ENCODE peak calls at places on chromosomes 16 and 17, in seven cellular contexts. G is hepatocyte; F is stimulated activated CD4-positive, alpha-beta T cell treated with anti-CD3 and anti-CD28 coated beads, Interleukin-2, amount 100 ng/mL, for 48 hours; A is RWPE1; S is nucleus accumbens; L is thyroid gland; U is SK-N-DZ. I is an unnamed sample.

GRCh38 chr16:75239463-75240122 is 11.8 kb downstream of the BCAR1 start:
- DNase-seq in S (no peak), U (no peak), G (no peak), L (no peak), A (no peak), F (no peak), I (no peak)

GRCh38 chr17:7650509-7651096 is at the start of gene ATP1B2:
- DNase-seq in U (peak), A (peak), F (peak), L (peak), G (peak), S (no peak), I (peak)

GRCh38 chr17:19716108-19717030 is at the start of gene SLC47A2:
- DNase-seq in L (peak), U (no peak), F (no peak), S (no peak), A (no peak), G (no peak), I (peak)

GRCh38 chr17:55601874-55602364 is 90.7 kb upstream of the SMIM36 start:
- DNase-seq in A (peak), G (peak), L (peak), F (peak), S (no peak), U (peak), I (peak)

GRCh38 chr17:1557355-1558095 is 5.1 kb downstream of the PITPNA start:
- DNase-seq in L (no peak), U (no peak), F (no peak), A (no peak), G (peak), S (no peak), I (no peak)

GRCh38 chr17:63550816-63551639 is 751 bp downstream of the DCAF7 start:
- DNase-seq in F (no peak), S (no peak), L (no peak), A (peak), G (peak), U (peak), I (no peak)

GRCh38 chr16:30063893-30064745 is 1.4 kb upstream of the ALDOA start:
- DNase-seq in L (peak), A (no peak), F (peak), G (peak), S (peak), U (peak), I (peak)

GRCh38 chr17:59496178-59496577 is 69.2 kb upstream of the DHX40 start:
- DNase-seq in S (no peak), U (no peak), G (no peak), F (no peak), L (no peak), A (no peak), I (no peak)

GRCh38 chr17:4497101-4497824 is 1.4 kb upstream of the SPNS2 start:
- DNase-seq in U (no peak), F (no peak), S (no peak), A (peak), L (peak), G (no peak), I (no peak)

GRCh38 chr16:17222756-17223411 is 247.9 kb downstream of the XYLT1 start:
- DNase-seq in G (no peak), S (no peak), F (no peak), A (no peak), U (no peak), L (peak), I (no peak)

GRCh38 chr16:89183975-89184684 is 12.6 kb downstream of the CDH15 start:
- DNase-seq in A (no peak), S (no peak), F (no peak), U (no peak), L (no peak), G (no peak), I (no peak)

GRCh38 chr17:71496552-71496951 is 624.3 kb upstream of the SOX9 start:
- DNase-seq in A (no peak), U (no peak), F (no peak), S (no peak), G (no peak), L (no peak), I (no peak)

GRCh38 chr17:4711671-4712111 is 1.3 kb downstream of the ARRB2 start:
- DNase-seq in A (no peak), U (no peak), L (no peak), F (no peak), S (no peak), G (no peak), I (no peak)

GRCh38 chr16:74249281-74249680 is 47.3 kb upstream of the PSMD7 start:
- DNase-seq in S (no peak), F (no peak), G (no peak), U (no peak), L (no peak), A (no peak), I (no peak)

GRCh38 chr16:51434567-51435198 is 283.6 kb upstream of the SALL1 start:
- DNase-seq in F (no peak), L (no peak), S (no peak), A (no peak), G (no peak), U (no peak), I (no peak)

GRCh38 chr17:740240-741055 is 8.1 kb downstream of the TLCD3A start:
- DNase-seq in G (no peak), A (no peak), F (no peak), S (no peak), L (no peak), U (no peak), I (no peak)

GRCh38 chr17:14784997-14785696 is 480.0 kb downstream of the PMP22 start:
- DNase-seq in A (no peak), U (no peak), F (peak), S (no peak), L (no peak), G (peak), I (no peak)

GRCh38 chr17:30570596-30571265 is 93.5 kb downstream of the GOSR1 start:
- DNase-seq in G (no peak), U (no peak), A (no peak), F (no peak), L (no peak), S (no peak), I (no peak)

GRCh38 chr16:89956511-89957213 is 8.1 kb downstream of the DEF8 start:
- DNase-seq in G (no peak), A (no peak), U (no peak), L (no peak), F (no peak), S (no peak), I (no peak)

GRCh38 chr16:80671281-80671849 is 130.6 kb downstream of the DYNLRB2 start:
- DNase-seq in S (no peak), L (no peak), A (no peak), G (no peak), U (no peak), F (no peak), I (no peak)

GRCh38 chr17:39699818-39700147 is at the start of gene ERBB2:
- DNase-seq in A (peak), G (peak), U (no peak), L (peak), S (peak), F (no peak), I (peak)

I was measured in retina.